ENCODE peak calls at places on chromosomes 5 and 9, in eight cellular contexts. S is endothelial cell, A is sigmoid colon, K is mesothelial cell of epicardium, O is kidney epithelial cell, X is nephron progenitor cell, R is left ventricle myocardium inferior, W is MCF 10A. L is an unnamed sample.

GRCh38 chr9:35689601-35690446 is at the start of gene TPM2:
- DNase-seq in K (peak; percentile 53), W (peak; percentile 70), X (peak; percentile 64), O (no peak), S (peak; percentile 76), A (peak; percentile 96), R (peak; percentile 85), L (no peak)

GRCh38 chr9:5853005-5853404 is 20.1 kb upstream of the ERMP1 start:
- DNase-seq in K (no peak), W (no peak), A (no peak), S (no peak), R (no peak), X (no peak), O (no peak), L (no peak)

GRCh38 chr5:17343675-17344074 is 126.2 kb downstream of the BASP1 start:
- DNase-seq in O (peak; percentile 50), K (no peak), A (no peak), X (no peak), W (peak; percentile 89), S (no peak), R (no peak), L (no peak)

GRCh38 chr9:137134191-137134590 is 4.8 kb upstream of the GRIN1 start:
- DNase-seq in S (no peak), K (no peak), W (no peak), A (no peak), R (no peak), X (no peak), O (no peak), L (no peak)

GRCh38 chr5:80191991-80192398 is 63.9 kb downstream of the SERINC5 start:
- DNase-seq in A (peak; percentile 66), X (no peak), S (no peak), R (peak; percentile 73), W (no peak), O (no peak), K (no peak), L (no peak)

GRCh38 chr5:164861610-164862009 is 1356.2 kb downstream of the MAT2B start:
- DNase-seq in S (no peak), R (no peak), A (no peak), O (no peak), X (no peak), K (no peak), W (no peak), L (no peak)

GRCh38 chr5:72121753-72122445 is 14.6 kb downstream of the MAP1B start:
- DNase-seq in A (no peak), W (no peak), S (no peak), R (no peak), X (no peak), K (no peak), O (no peak), L (no peak)

GRCh38 chr5:60674670-60675069 is 25.3 kb downstream of the DEPDC1B start:
- DNase-seq in K (no peak), X (no peak), A (no peak), R (no peak), O (no peak), S (no peak), W (no peak), L (no peak)

GRCh38 chr5:174386306-174386705 is 338.1 kb upstream of the MSX2 start:
- DNase-seq in K (no peak), X (no peak), S (no peak), O (no peak), A (no peak), R (no peak), W (no peak), L (no peak)

GRCh38 chr5:176676361-176676824 is 29.1 kb downstream of the TSPAN17 start:
- DNase-seq in O (no peak), S (no peak), W (peak; percentile 58), R (peak; percentile 62), A (no peak), X (no peak), K (no peak), L (no peak)

GRCh38 chr5:124888050-124888506 is 141.6 kb upstream of the ZNF608 start:
- DNase-seq in A (no peak), S (peak; percentile 15), X (peak; percentile 29), R (no peak), W (no peak), O (peak; percentile 56), K (no peak), L (no peak)

GRCh38 chr9:88587885-88588628 is 53.1 kb downstream of the NXNL2 start:
- DNase-seq in S (no peak), K (no peak), W (no peak), A (no peak), X (no peak), R (no peak), O (no peak), L (no peak)

GRCh38 chr9:88593537-88594185 is 58.7 kb downstream of the NXNL2 start:
- DNase-seq in O (no peak), K (no peak), R (no peak), A (no peak), S (peak; percentile 37), W (peak; percentile 73), X (peak; percentile 36), L (no peak)

GRCh38 chr9:88587182-88587581 is 52.2 kb downstream of the NXNL2 start:
- DNase-seq in R (no peak), S (no peak), X (no peak), K (no peak), W (peak; percentile 84), A (no peak), O (no peak), L (no peak)

GRCh38 chr9:88589656-88590055 is 54.7 kb downstream of the NXNL2 start:
- DNase-seq in K (no peak), A (no peak), X (no peak), W (no peak), S (no peak), R (no peak), O (no peak), L (no peak)

DNA sequence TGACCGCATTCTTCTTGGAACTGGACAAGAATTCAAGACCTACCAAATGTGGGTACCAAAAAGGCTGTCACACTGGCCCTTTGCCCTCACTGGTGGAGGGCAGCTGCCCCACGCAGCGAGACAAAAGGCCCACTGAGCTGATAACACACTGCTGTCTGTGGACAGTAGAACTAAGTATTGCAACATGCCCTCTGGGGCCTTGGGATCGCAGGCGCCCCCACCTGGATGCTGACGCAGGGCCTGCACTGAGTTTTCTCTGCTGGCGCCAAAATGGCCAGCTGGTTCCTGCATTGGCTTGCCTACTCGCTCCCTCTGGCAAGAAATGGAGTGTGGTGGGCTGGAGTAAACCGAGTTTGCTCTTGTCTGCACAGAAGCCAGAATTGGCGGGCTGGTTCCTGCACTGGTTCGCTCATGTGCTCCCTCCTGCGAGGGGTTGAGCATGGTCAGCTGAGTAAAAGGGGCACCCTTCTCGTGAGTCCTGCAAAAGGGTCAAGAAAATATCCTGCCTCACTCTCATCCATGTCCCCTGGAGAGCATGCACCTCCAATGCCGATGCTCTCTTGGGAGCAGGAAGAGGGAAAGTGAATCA is 55.7 kb downstream of the NXNL2 start:
- DNase-seq in A (no peak), K (no peak), S (peak; percentile 24), X (no peak), O (no peak), W (peak; percentile 48), R (no peak), L (no peak)
- TF ChIP-seq CTCF in A (no peak), K (no peak), S (no peak), X (no peak), O (peak; percentile 14), W (no peak), R (no peak), L (no peak)

DNA sequence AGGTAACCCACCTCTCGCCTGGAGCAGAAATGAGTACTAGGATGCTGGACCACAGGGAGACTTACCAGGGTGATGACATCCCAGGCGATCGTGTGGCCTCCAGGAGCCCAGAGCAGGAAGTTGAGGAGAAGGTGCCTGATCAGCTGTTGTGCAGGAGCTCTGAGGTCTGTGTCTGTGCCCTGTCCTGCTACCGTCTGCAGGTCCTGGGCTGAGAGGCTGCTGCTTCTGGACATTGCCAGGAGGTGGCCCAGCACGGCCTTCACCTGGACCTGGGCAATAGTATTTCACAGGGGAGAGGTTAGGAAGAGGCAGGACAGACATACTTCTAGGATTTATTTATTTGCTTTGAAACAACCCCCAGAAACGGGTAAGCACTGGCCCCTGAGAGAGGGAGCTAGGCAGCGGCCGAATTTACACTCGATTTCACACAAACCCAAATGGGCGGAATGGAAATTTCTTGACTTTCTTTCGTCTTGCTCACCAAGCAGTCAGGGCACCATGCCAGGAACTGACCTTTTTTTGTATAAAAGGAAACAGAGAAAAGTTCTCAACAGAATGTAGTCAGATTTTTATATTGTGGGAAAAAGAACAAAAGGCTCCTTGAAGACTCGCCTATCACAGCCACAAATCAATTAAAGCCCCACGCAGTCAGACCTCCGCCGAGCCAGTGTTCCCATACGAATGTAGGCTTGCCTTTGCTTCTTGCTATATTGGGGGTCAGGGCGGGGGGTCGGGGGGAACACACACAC is 210.3 kb downstream of the FANCC start:
- DNase-seq in A (peak; percentile 72), S (no peak), X (no peak), W (no peak), O (peak; percentile 43), K (no peak), R (no peak), L (no peak)
- TF ChIP-seq CTCF in A (no peak), S (no peak), X (no peak), W (no peak), O (no peak), K (no peak), R (no peak), L (no peak)

DNA sequence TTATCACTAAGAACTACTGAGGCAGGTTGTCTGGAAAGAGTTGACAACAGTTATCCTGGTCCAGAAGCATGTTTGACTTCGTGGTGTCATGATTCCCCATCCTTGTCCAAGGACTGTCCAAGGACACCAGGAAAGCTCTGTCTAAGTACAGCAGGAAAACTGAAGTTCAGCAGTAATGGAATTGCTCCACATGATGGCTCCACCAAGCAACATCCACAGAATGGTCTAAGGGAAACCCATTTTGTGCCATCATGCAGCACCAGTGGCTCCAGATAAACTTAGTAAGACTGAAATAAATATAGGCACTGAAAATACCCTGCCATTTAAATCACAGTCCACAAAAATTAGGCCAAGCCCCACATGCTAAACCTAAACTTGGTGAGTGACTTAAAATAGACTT is 192.8 kb downstream of the CDH18 start:
- DNase-seq in A (no peak), K (no peak), R (no peak), W (peak; percentile 32), O (no peak), X (no peak), S (no peak), L (no peak)
- TF ChIP-seq CTCF in A (no peak), K (no peak), R (no peak), W (peak; percentile 39), O (peak; percentile 24), X (no peak), S (no peak), L (no peak)

GRCh38 chr9:27162045-27162444 is 53.0 kb downstream of the TEK start:
- DNase-seq in W (no peak), K (no peak), X (no peak), O (no peak), S (no peak), A (no peak), R (no peak), L (no peak)

GRCh38 chr9:27168496-27168895 is 59.5 kb downstream of the TEK start:
- DNase-seq in O (no peak), W (no peak), R (no peak), A (no peak), X (no peak), K (no peak), S (no peak), L (no peak)

GRCh38 chr9:27168951-27169350 is 59.9 kb downstream of the TEK start:
- DNase-seq in O (no peak), X (no peak), K (no peak), R (no peak), W (no peak), S (no peak), A (no peak), L (no peak)

GRCh38 chr9:27165067-27165466 is 56.0 kb downstream of the TEK start:
- DNase-seq in W (no peak), A (no peak), S (no peak), K (no peak), X (no peak), R (no peak), O (no peak), L (no peak)

GRCh38 chr9:27165670-27166069 is 56.6 kb downstream of the TEK start:
- DNase-seq in W (no peak), X (no peak), K (no peak), O (no peak), A (no peak), S (no peak), R (no peak), L (no peak)
- TF ChIP-seq CTCF in W (no peak), X (no peak), K (no peak), O (peak; percentile 13), A (no peak), S (no peak), R (no peak), L (no peak)